ENCODE peak calls at places on chromosomes 4 and X, in four cellular contexts. L, O, D and S are unnamed samples.
A peak's percentile ranks its signal among the peaks of the same experiment; 100 is the strongest.

GRCh38 chr4:77938560-77938959 is 75.9 kb downstream of the MRPL1 start:
- DNase-seq in L (no peak), O (no peak), D (no peak), S (no peak)

GRCh38 chr4:10008208-10009005 is 12.9 kb downstream of the SLC2A9 start:
- DNase-seq in L (no peak), O (no peak), D (peak; percentile 33), S (no peak)

GRCh38 chrX:11687157-11687556 is 21.4 kb upstream of the ARHGAP6 start:
- DNase-seq in L (no peak), O (no peak), D (no peak), S (no peak)

GRCh38 chr4:5874811-5875465 is 17.9 kb downstream of the CRMP1 start:
- DNase-seq in L (no peak), O (no peak), D (no peak), S (no peak)

GRCh38 chr4:145909331-145909730 is 29.3 kb downstream of the ZNF827 start:
- DNase-seq in L (no peak), O (no peak), D (no peak), S (peak; percentile 76)

GRCh38 chr4:15691346-15692140 is 9.9 kb downstream of the FAM200B start:
- DNase-seq in L (no peak), O (no peak), D (no peak), S (no peak)

GRCh38 chr4:96526625-96527024 is 686.7 kb downstream of the PDHA2 start:
- DNase-seq in L (no peak), O (no peak), D (no peak), S (no peak)

GRCh38 chr4:184099541-184099966 is 118.1 kb downstream of the ENPP6 start:
- DNase-seq in L (no peak), O (no peak), D (peak; percentile 13), S (no peak)

GRCh38 chr4:147787204-147787603 is 55.3 kb downstream of the ARHGAP10 start:
- DNase-seq in L (peak; percentile 29), O (no peak), D (no peak), S (no peak)

GRCh38 chr4:34814266-34814665 is 1430.0 kb downstream of the ARAP2 start:
- DNase-seq in L (no peak), O (no peak), D (no peak), S (no peak)

GRCh38 chr4:153371835-153372234 is 27.3 kb downstream of the MND1 start:
- DNase-seq in L (no peak), O (no peak), D (no peak), S (no peak)

GRCh38 chr4:5863461-5864113 is 29.3 kb downstream of the CRMP1 start:
- DNase-seq in L (peak; percentile 49), O (no peak), D (no peak), S (no peak)